ENCODE peak calls at places on chromosomes 5 and 9, in seven cellular contexts. One of them, this sample, is unnamed. For H3K4me1, the result is how much of the 10 kb centered on the place peaks cover.

GRCh38 chr5:156647034-156647451 is 203.1 kb upstream of the PPP1R2B start:
- DNase-seq in stomach: no peak
- DNase-seq in naive thymus-derived CD4-positive, alpha-beta T cell: no peak
- DNase-seq in neuronal stem cell: peak
- DNase-seq in adrenal gland: no peak
- DNase-seq in left lung: no peak
- DNase-seq in adipocyte: peak
- DNase-seq in this sample: peak

GRCh38 chr5:87076931-87077330 is 190.8 kb upstream of the RASA1 start:
- DNase-seq in stomach: no peak
- DNase-seq in naive thymus-derived CD4-positive, alpha-beta T cell: no peak
- DNase-seq in neuronal stem cell: no peak
- DNase-seq in adrenal gland: no peak
- DNase-seq in left lung: no peak
- DNase-seq in adipocyte: no peak
- DNase-seq in this sample: no peak

GRCh38 chr9:99019523-99020331 is 76.0 kb downstream of the COL15A1 start:
- DNase-seq in stomach: no peak
- DNase-seq in naive thymus-derived CD4-positive, alpha-beta T cell: no peak
- DNase-seq in neuronal stem cell: no peak
- DNase-seq in adrenal gland: no peak
- DNase-seq in left lung: no peak
- DNase-seq in adipocyte: peak
- DNase-seq in this sample: no peak

GRCh38 chr5:27450607-27451006 is 412.2 kb upstream of the CDH9 start:
- DNase-seq in stomach: no peak
- DNase-seq in naive thymus-derived CD4-positive, alpha-beta T cell: no peak
- DNase-seq in neuronal stem cell: no peak
- DNase-seq in adrenal gland: no peak
- DNase-seq in left lung: no peak
- DNase-seq in adipocyte: no peak
- DNase-seq in this sample: no peak

GRCh38 chr5:1059884-1060263 is 51.3 kb downstream of the NKD2 start:
- DNase-seq in stomach: no peak
- DNase-seq in naive thymus-derived CD4-positive, alpha-beta T cell: no peak
- DNase-seq in neuronal stem cell: no peak
- DNase-seq in adrenal gland: no peak
- DNase-seq in left lung: no peak
- DNase-seq in adipocyte: no peak
- DNase-seq in this sample: no peak

GRCh38 chr9:38022995-38023394 is 46.0 kb downstream of the SHB start:
- DNase-seq in stomach: peak
- DNase-seq in naive thymus-derived CD4-positive, alpha-beta T cell: no peak
- DNase-seq in neuronal stem cell: no peak
- DNase-seq in adrenal gland: no peak
- DNase-seq in left lung: peak
- DNase-seq in adipocyte: no peak
- DNase-seq in this sample: no peak

GRCh38 chr9:70829591-70830265 is 291.7 kb downstream of the TRPM3 start:
- DNase-seq in stomach: no peak
- DNase-seq in naive thymus-derived CD4-positive, alpha-beta T cell: no peak
- DNase-seq in neuronal stem cell: no peak
- DNase-seq in adrenal gland: no peak
- DNase-seq in left lung: no peak
- DNase-seq in adipocyte: no peak
- DNase-seq in this sample: peak

GRCh38 chr9:69546265-69546664 is 125.9 kb downstream of the APBA1 start:
- DNase-seq in stomach: no peak
- DNase-seq in naive thymus-derived CD4-positive, alpha-beta T cell: no peak
- DNase-seq in neuronal stem cell: no peak
- DNase-seq in adrenal gland: no peak
- DNase-seq in left lung: no peak
- DNase-seq in adipocyte: no peak
- DNase-seq in this sample: peak

GRCh38 chr9:121085661-121086060 is 10.9 kb downstream of the CNTRL start:
- DNase-seq in stomach: no peak
- DNase-seq in naive thymus-derived CD4-positive, alpha-beta T cell: no peak
- DNase-seq in neuronal stem cell: no peak
- DNase-seq in adrenal gland: no peak
- DNase-seq in left lung: no peak
- DNase-seq in adipocyte: no peak
- DNase-seq in this sample: no peak

DNA sequence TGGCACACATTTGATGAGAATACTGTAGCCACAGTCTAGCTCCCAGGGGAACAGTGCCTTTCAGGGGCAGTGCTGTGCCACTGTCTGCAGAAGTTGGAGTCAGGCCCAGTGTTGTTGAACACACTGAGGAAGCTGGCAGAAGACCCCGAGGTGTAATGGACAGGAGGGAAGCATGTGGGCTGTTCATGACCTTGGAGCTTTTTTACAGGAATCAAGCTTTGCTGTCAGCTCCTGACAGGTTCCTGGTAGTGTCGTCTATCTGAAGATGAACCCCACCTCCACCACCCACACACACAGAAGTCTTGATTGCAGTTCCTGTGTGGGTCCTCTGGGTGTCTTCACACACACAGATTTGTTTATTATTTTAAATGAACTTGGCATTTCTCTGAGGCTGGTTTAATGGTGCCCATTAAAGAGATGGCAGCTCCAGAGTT is 40.3 kb upstream of the TNFAIP8 start:
- DNase-seq in stomach: no peak
- DNase-seq in naive thymus-derived CD4-positive, alpha-beta T cell: peak
- DNase-seq in neuronal stem cell: no peak
- DNase-seq in adrenal gland: peak
- DNase-seq in left lung: no peak
- DNase-seq in adipocyte: no peak
- DNase-seq in this sample: no peak
- H3K4me1 ChIP-seq in stomach: half or more
- H3K4me1 ChIP-seq in naive thymus-derived CD4-positive, alpha-beta T cell: half or more
- H3K4me1 ChIP-seq in neuronal stem cell: under half
- H3K4me1 ChIP-seq in adrenal gland: under half
- H3K4me1 ChIP-seq in left lung: under half
- H3K4me1 ChIP-seq in adipocyte: under half
- H3K4me1 ChIP-seq in this sample: under half

GRCh38 chr9:106875548-106875947 is 12.6 kb downstream of the ZNF462 start:
- DNase-seq in stomach: no peak
- DNase-seq in naive thymus-derived CD4-positive, alpha-beta T cell: no peak
- DNase-seq in neuronal stem cell: no peak
- DNase-seq in adrenal gland: peak
- DNase-seq in left lung: no peak
- DNase-seq in adipocyte: no peak
- DNase-seq in this sample: no peak

GRCh38 chr9:106874031-106874430 is 11.1 kb downstream of the ZNF462 start:
- DNase-seq in stomach: no peak
- DNase-seq in naive thymus-derived CD4-positive, alpha-beta T cell: no peak
- DNase-seq in neuronal stem cell: no peak
- DNase-seq in adrenal gland: no peak
- DNase-seq in left lung: no peak
- DNase-seq in adipocyte: no peak
- DNase-seq in this sample: no peak

GRCh38 chr9:106874657-106875056 is 11.7 kb downstream of the ZNF462 start:
- DNase-seq in stomach: no peak
- DNase-seq in naive thymus-derived CD4-positive, alpha-beta T cell: no peak
- DNase-seq in neuronal stem cell: no peak
- DNase-seq in adrenal gland: no peak
- DNase-seq in left lung: no peak
- DNase-seq in adipocyte: no peak
- DNase-seq in this sample: no peak

GRCh38 chr9:106869458-106869857 is 6.5 kb downstream of the ZNF462 start:
- DNase-seq in stomach: no peak
- DNase-seq in naive thymus-derived CD4-positive, alpha-beta T cell: no peak
- DNase-seq in neuronal stem cell: no peak
- DNase-seq in adrenal gland: no peak
- DNase-seq in left lung: no peak
- DNase-seq in adipocyte: peak
- DNase-seq in this sample: no peak

GRCh38 chr9:106872641-106873040 is 9.7 kb downstream of the ZNF462 start:
- DNase-seq in stomach: no peak
- DNase-seq in naive thymus-derived CD4-positive, alpha-beta T cell: no peak
- DNase-seq in neuronal stem cell: no peak
- DNase-seq in adrenal gland: no peak
- DNase-seq in left lung: no peak
- DNase-seq in adipocyte: no peak
- DNase-seq in this sample: no peak
- H3K4me1 ChIP-seq in stomach: half or more
- H3K4me1 ChIP-seq in naive thymus-derived CD4-positive, alpha-beta T cell: under half
- H3K4me1 ChIP-seq in neuronal stem cell: under half
- H3K4me1 ChIP-seq in adrenal gland: half or more
- H3K4me1 ChIP-seq in left lung: under half
- H3K4me1 ChIP-seq in adipocyte: half or more
- H3K4me1 ChIP-seq in this sample: half or more

GRCh38 chr9:86337469-86338107 is 16.6 kb downstream of the TUT7 start:
- DNase-seq in stomach: no peak
- DNase-seq in naive thymus-derived CD4-positive, alpha-beta T cell: no peak
- DNase-seq in neuronal stem cell: no peak
- DNase-seq in adrenal gland: no peak
- DNase-seq in left lung: no peak
- DNase-seq in adipocyte: no peak
- DNase-seq in this sample: no peak
- H3K4me1 ChIP-seq in stomach: under half
- H3K4me1 ChIP-seq in naive thymus-derived CD4-positive, alpha-beta T cell: under half
- H3K4me1 ChIP-seq in neuronal stem cell: under half
- H3K4me1 ChIP-seq in adrenal gland: under half
- H3K4me1 ChIP-seq in left lung: under half
- H3K4me1 ChIP-seq in adipocyte: under half
- H3K4me1 ChIP-seq in this sample: under half

DNA sequence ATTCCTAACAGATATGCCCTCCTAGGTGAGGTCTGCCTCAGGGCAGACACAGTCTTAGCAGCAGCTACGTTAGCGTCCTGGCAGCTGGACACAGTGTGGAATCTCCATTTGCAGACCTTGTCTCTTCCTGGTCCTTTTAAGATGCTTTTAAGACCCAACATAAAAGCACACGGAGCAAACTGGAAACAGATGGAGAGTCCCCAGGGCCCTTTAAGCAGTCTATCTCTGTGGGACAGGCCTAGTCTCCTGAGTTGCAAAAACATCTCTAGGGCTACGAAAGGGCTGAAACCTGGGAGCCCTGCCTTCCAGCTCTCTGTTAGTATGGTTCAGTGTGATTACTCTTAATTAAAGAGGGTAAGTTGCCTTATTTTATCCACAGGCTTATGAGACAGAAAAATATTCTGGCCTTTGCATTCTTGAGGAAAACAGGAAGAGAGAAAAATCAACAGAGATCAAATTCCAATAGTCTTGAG is 66.0 kb upstream of the GNA14 start:
- DNase-seq in stomach: no peak
- DNase-seq in naive thymus-derived CD4-positive, alpha-beta T cell: no peak
- DNase-seq in neuronal stem cell: no peak
- DNase-seq in adrenal gland: no peak
- DNase-seq in left lung: no peak
- DNase-seq in adipocyte: peak
- DNase-seq in this sample: no peak
- H3K4me1 ChIP-seq in stomach: under half
- H3K4me1 ChIP-seq in naive thymus-derived CD4-positive, alpha-beta T cell: under half
- H3K4me1 ChIP-seq in neuronal stem cell: under half
- H3K4me1 ChIP-seq in adrenal gland: under half
- H3K4me1 ChIP-seq in left lung: under half
- H3K4me1 ChIP-seq in adipocyte: under half
- H3K4me1 ChIP-seq in this sample: under half

DNA sequence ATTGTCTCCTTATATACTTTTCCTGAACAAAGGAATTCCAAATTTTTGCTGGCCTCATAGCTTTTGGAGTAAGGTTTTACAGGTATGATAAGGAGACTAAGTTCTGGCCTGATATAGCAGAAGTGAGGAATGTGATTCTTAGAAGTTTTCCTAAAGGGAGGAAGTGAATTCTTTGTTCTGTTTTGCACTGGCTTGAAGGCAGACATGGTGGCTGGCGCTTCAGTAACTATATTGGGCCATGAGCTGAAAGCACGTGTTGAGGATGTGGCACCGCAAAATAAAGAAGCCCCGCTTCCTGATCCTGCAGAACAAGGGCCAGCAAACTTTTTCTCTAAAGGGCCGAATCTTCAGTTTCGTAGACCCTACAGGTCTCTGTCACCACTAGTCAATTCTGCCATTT is 224.2 kb downstream of the SNX18 start:
- DNase-seq in stomach: no peak
- DNase-seq in naive thymus-derived CD4-positive, alpha-beta T cell: no peak
- DNase-seq in neuronal stem cell: no peak
- DNase-seq in adrenal gland: no peak
- DNase-seq in left lung: no peak
- DNase-seq in adipocyte: no peak
- DNase-seq in this sample: no peak
- H3K4me1 ChIP-seq in stomach: under half
- H3K4me1 ChIP-seq in naive thymus-derived CD4-positive, alpha-beta T cell: under half
- H3K4me1 ChIP-seq in neuronal stem cell: under half
- H3K4me1 ChIP-seq in adrenal gland: under half
- H3K4me1 ChIP-seq in left lung: half or more
- H3K4me1 ChIP-seq in adipocyte: under half
- H3K4me1 ChIP-seq in this sample: under half

DNA sequence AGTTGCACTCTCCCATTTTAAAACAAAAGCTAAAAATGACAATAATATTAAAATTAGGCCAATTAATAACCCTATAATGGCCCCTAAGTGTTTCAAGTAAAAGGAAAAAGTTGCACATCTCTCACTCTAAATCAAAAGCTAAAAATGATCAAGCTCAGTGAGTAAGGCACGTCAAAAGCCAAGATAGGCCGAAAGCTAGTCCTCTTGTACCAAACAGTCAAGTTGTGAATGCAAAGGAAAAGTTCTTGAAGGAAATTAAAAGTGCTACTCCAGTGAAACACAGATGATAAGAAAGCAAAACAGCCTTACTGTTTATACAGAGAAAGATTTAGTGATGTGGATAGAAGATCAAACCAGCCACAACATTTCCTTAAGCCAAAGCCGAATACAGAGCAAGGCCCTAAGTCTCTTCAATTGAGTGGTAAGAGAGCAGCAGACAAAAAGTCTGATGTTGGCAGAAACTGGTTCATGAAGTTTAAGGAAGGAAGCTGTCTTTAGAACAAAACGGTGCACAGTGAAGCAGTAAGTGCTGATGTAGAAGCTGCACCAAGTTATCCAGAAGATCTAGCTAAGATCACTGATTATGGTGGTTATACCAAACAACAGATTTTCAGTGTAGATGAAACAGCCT is 144.1 kb upstream of the ACOT12 start:
- DNase-seq in stomach: no peak
- DNase-seq in naive thymus-derived CD4-positive, alpha-beta T cell: peak
- DNase-seq in neuronal stem cell: no peak
- DNase-seq in adrenal gland: no peak
- DNase-seq in left lung: no peak
- DNase-seq in adipocyte: no peak
- DNase-seq in this sample: no peak
- H3K4me1 ChIP-seq in stomach: under half
- H3K4me1 ChIP-seq in naive thymus-derived CD4-positive, alpha-beta T cell: under half
- H3K4me1 ChIP-seq in neuronal stem cell: under half
- H3K4me1 ChIP-seq in adrenal gland: under half
- H3K4me1 ChIP-seq in left lung: under half
- H3K4me1 ChIP-seq in adipocyte: under half
- H3K4me1 ChIP-seq in this sample: under half

This sample was measured in neural progenitor cell.